ENCODE peak calls at places on chromosomes 13 and 19, in nine cellular contexts. B is uterus; C is non-pigmented ciliary epithelial cell; M is CD8-positive, alpha-beta T cell; A is mesothelial cell of epicardium; V is nephron progenitor cell; U is stimulated activated CD8-positive, alpha-beta memory T cell treated with anti-CD3 and anti-CD28 coated beads, Interleukin-2, amount 100 ng/mL, for 48 hours; H is activated CD8-positive, alpha-beta T cell treated with anti-CD3 and anti-CD28 coated beads, Interleukin-2, amount 10 ng/mL, durations not matched to agents 7 days and 5 days; W is T1000. Y is an unnamed sample.

GRCh38 chr19:28475525-28475924 is 737.4 kb downstream of the UQCRFS1 start:
- DNase-seq in B (no peak), C (no peak), M (no peak), A (no peak), V (no peak), U (no peak), H (no peak), W (no peak), Y (no peak)

GRCh38 chr13:61142506-61142905 is 273.1 kb downstream of the PCDH20 start:
- DNase-seq in B (no peak), C (no peak), M (no peak), A (no peak), V (no peak), U (no peak), H (no peak), W (no peak), Y (no peak)

GRCh38 chr13:34017231-34017630 is 199.3 kb downstream of the RFC3 start:
- DNase-seq in B (no peak), C (no peak), M (no peak), A (no peak), V (no peak), U (no peak), H (no peak), W (no peak), Y (no peak)

GRCh38 chr19:13539332-13539731 is 33.1 kb upstream of the CACNA1A start:
- DNase-seq in B (no peak), C (no peak), M (no peak), A (no peak), V (no peak), U (no peak), H (no peak), W (no peak), Y (no peak)

GRCh38 chr13:72221276-72221962 is 354.4 kb upstream of the DACH1 start:
- DNase-seq in B (no peak), C (no peak), M (no peak), A (peak), V (peak), U (no peak), H (no peak), W (no peak), Y (peak)

GRCh38 chr13:19329365-19329764 is 147.7 kb upstream of the TUBA3C start:
- DNase-seq in B (no peak), C (no peak), M (no peak), A (no peak), V (no peak), U (no peak), H (no peak), W (no peak), Y (no peak)

GRCh38 chr13:103941506-103942148 is 875.4 kb upstream of the SLC10A2 start:
- DNase-seq in B (no peak), C (no peak), M (no peak), A (no peak), V (no peak), U (no peak), H (no peak), W (no peak), Y (no peak)

GRCh38 chr19:35714601-35715354 is 3.0 kb upstream of the KMT2B start:
- DNase-seq in B (no peak), C (no peak), M (no peak), A (no peak), V (no peak), U (no peak), H (peak), W (no peak), Y (peak)

GRCh38 chr19:49084206-49085019 is 838 bp upstream of the SNRNP70 start:
- DNase-seq in B (no peak), C (no peak), M (no peak), A (no peak), V (no peak), U (no peak), H (no peak), W (no peak), Y (no peak)

GRCh38 chr13:111541752-111542529 is 221.5 kb downstream of the TEX29 start:
- DNase-seq in B (no peak), C (no peak), M (no peak), A (no peak), V (no peak), U (no peak), H (no peak), W (no peak), Y (no peak)

GRCh38 chr13:75566658-75567057 is 17.1 kb downstream of the UCHL3 start:
- DNase-seq in B (no peak), C (no peak), M (no peak), A (no peak), V (no peak), U (no peak), H (no peak), W (no peak), Y (no peak)

GRCh38 chr13:51328488-51328887 is 11.0 kb upstream of the SERPINE3 start:
- DNase-seq in B (no peak), C (no peak), M (no peak), A (no peak), V (no peak), U (no peak), H (no peak), W (no peak), Y (peak)